ENCODE peak calls at places on chromosomes 6 and 20, in ten cellular contexts. Q is myocyte, N is DMS 273 treated with DMSO at 0.1 percent for 48 hours, F is left ventricle myocardium superior, E is NCI-H1417, C is aorta, T is WTC11, K is NCI-H146, G is tibial nerve, I is ecto neural progenitor cell. S is an unnamed sample.

GRCh38 chr6:89650579-89650978 is 12.0 kb upstream of the LYRM2 start:
- DNase-seq in Q (no peak), N (no peak), F (no peak), E (no peak), C (no peak), T (no peak), K (no peak), G (no peak), I (no peak), S (no peak)

GRCh38 chr6:32885698-32886286 is 31.8 kb downstream of the PSMB9 start:
- DNase-seq in Q (peak), N (peak), F (no peak), E (peak), C (no peak), T (no peak), K (peak), G (no peak), I (no peak), S (no peak)

GRCh38 chr6:155309150-155309549 is 5.1 kb downstream of the TFB1M start:
- DNase-seq in Q (no peak), N (no peak), F (no peak), E (no peak), C (no peak), T (no peak), K (no peak), G (no peak), I (no peak), S (no peak)

GRCh38 chr20:58967652-58968429 is 13.2 kb upstream of the NELFCD start:
- DNase-seq in Q (no peak), N (no peak), F (no peak), E (no peak), C (no peak), T (no peak), K (no peak), G (no peak), I (peak), S (no peak)

GRCh38 chr6:83702077-83702476 is 6.8 kb downstream of the SNAP91 start:
- DNase-seq in Q (no peak), N (no peak), F (no peak), E (no peak), C (no peak), T (no peak), K (no peak), G (no peak), I (no peak), S (no peak)

GRCh38 chr6:99746261-99746895 is 139.7 kb downstream of the PRDM13 start:
- DNase-seq in Q (peak), N (peak), F (peak), E (peak), C (no peak), T (peak), K (peak), G (peak), I (no peak), S (no peak)

GRCh38 chr6:168938546-168938945 is 315.1 kb downstream of the THBS2 start:
- DNase-seq in Q (peak), N (no peak), F (no peak), E (no peak), C (no peak), T (no peak), K (no peak), G (no peak), I (no peak), S (no peak)

GRCh38 chr6:156852147-156852857 is 75.1 kb downstream of the ARID1B start:
- DNase-seq in Q (peak), N (no peak), F (no peak), E (no peak), C (no peak), T (no peak), K (peak), G (no peak), I (no peak), S (no peak)

GRCh38 chr6:85360794-85361642 is 88.9 kb upstream of the NT5E start:
- DNase-seq in Q (peak), N (no peak), F (no peak), E (peak), C (no peak), T (no peak), K (no peak), G (no peak), I (no peak), S (no peak)

GRCh38 chr20:23442436-23442835 is 3.0 kb downstream of the CSTL1 start:
- DNase-seq in Q (no peak), N (no peak), F (no peak), E (no peak), C (no peak), T (no peak), K (no peak), G (no peak), I (no peak), S (no peak)

GRCh38 chr20:46040902-46041535 is 12.0 kb downstream of the SLC12A5 start:
- DNase-seq in Q (peak), N (no peak), F (peak), E (no peak), C (no peak), T (peak), K (peak), G (no peak), I (peak), S (no peak)

GRCh38 chr20:18983796-18984195 is 170.2 kb downstream of the SCP2D1 start:
- DNase-seq in Q (no peak), N (no peak), F (no peak), E (peak), C (no peak), T (no peak), K (peak), G (no peak), I (peak), S (no peak)

GRCh38 chr20:58976095-58976730 is 4.8 kb upstream of the NELFCD start:
- DNase-seq in Q (no peak), N (no peak), F (no peak), E (no peak), C (no peak), T (no peak), K (no peak), G (no peak), I (peak), S (no peak)

GRCh38 chr6:12566618-12567123 is 149.9 kb upstream of the PHACTR1 start:
- DNase-seq in Q (no peak), N (no peak), F (no peak), E (no peak), C (no peak), T (no peak), K (no peak), G (no peak), I (no peak), S (no peak)

GRCh38 chr6:139534472-139535115 is 160.1 kb upstream of the CITED2 start:
- DNase-seq in Q (no peak), N (no peak), F (no peak), E (no peak), C (no peak), T (no peak), K (no peak), G (no peak), I (no peak), S (no peak)

GRCh38 chr6:89034586-89035251 is 45.8 kb upstream of the PNRC1 start:
- DNase-seq in Q (peak), N (no peak), F (no peak), E (no peak), C (peak), T (no peak), K (peak), G (no peak), I (no peak), S (no peak)

GRCh38 chr6:167113935-167114910 is 8.7 kb upstream of the CCR6 start:
- DNase-seq in Q (no peak), N (no peak), F (no peak), E (no peak), C (no peak), T (no peak), K (no peak), G (no peak), I (no peak), S (no peak)

GRCh38 chr6:8539446-8539845 is 104.1 kb upstream of the SLC35B3 start:
- DNase-seq in Q (no peak), N (no peak), F (no peak), E (peak), C (no peak), T (no peak), K (peak), G (no peak), I (no peak), S (no peak)

GRCh38 chr6:70080443-70081062 is 214.2 kb downstream of the COL19A1 start:
- DNase-seq in Q (no peak), N (no peak), F (no peak), E (no peak), C (no peak), T (no peak), K (no peak), G (no peak), I (no peak), S (no peak)

GRCh38 chr6:84645000-84645399 is 119.4 kb downstream of the TBX18 start:
- DNase-seq in Q (no peak), N (no peak), F (no peak), E (peak), C (no peak), T (no peak), K (no peak), G (no peak), I (no peak), S (no peak)

GRCh38 chr6:148704539-148704938 is 42.3 kb upstream of the UST start:
- DNase-seq in Q (no peak), N (no peak), F (no peak), E (peak), C (no peak), T (no peak), K (peak), G (no peak), I (no peak), S (no peak)

GRCh38 chr6:31663961-31664789 is 622 bp downstream of the GPANK1 start:
- DNase-seq in Q (peak), N (peak), F (no peak), E (peak), C (peak), T (no peak), K (no peak), G (no peak), I (peak), S (no peak)

GRCh38 chr6:91704531-91704930 is 1117.7 kb upstream of the MAP3K7 start:
- DNase-seq in Q (peak), N (no peak), F (no peak), E (no peak), C (no peak), T (no peak), K (no peak), G (no peak), I (no peak), S (no peak)

GRCh38 chr6:158784505-158784904 is 34.7 kb downstream of the EZR start:
- DNase-seq in Q (no peak), N (no peak), F (no peak), E (no peak), C (no peak), T (no peak), K (no peak), G (no peak), I (no peak), S (no peak)

GRCh38 chr20:49663112-49663511 is 50.6 kb downstream of the B4GALT5 start:
- DNase-seq in Q (no peak), N (no peak), F (no peak), E (no peak), C (no peak), T (no peak), K (no peak), G (no peak), I (no peak), S (no peak)

GRCh38 chr6:162862941-162863340 is 135.2 kb downstream of the PACRG start:
- DNase-seq in Q (no peak), N (no peak), F (no peak), E (no peak), C (no peak), T (no peak), K (no peak), G (no peak), I (no peak), S (no peak)

GRCh38 chr6:24574809-24575208 is 71.2 kb downstream of the KIAA0319 start:
- DNase-seq in Q (no peak), N (no peak), F (no peak), E (peak), C (no peak), T (no peak), K (peak), G (no peak), I (no peak), S (no peak)

GRCh38 chr20:6811262-6811661 is 43.8 kb downstream of the BMP2 start:
- DNase-seq in Q (no peak), N (no peak), F (no peak), E (no peak), C (no peak), T (no peak), K (no peak), G (no peak), I (no peak), S (no peak)

GRCh38 chr20:53152228-53152627 is 180.1 kb downstream of the TSHZ2 start:
- DNase-seq in Q (no peak), N (no peak), F (no peak), E (no peak), C (no peak), T (no peak), K (no peak), G (no peak), I (no peak), S (no peak)